ENCODE peak calls at places on chromosomes 2 and 18, in six cellular contexts. One of them, this sample, is unnamed.

GRCh38 chr2:119012345-119013301 is 70.6 kb downstream of the MARCO start:
- DNase-seq in ELF-1: no peak
- DNase-seq in germinal center: no peak
- DNase-seq in stimulated activated naive CD8-positive, alpha-beta T cell treated with anti-CD3 and anti-CD28 coated beads, Interleukin-15, Interleukin-2, amounts not matched to agents 100 U/mL and 50 U/mL, for 24 hours: no peak
- DNase-seq in activated T-helper 1 cell treated with Interleukin-2 at 50 U/mL for 16 hours: no peak
- DNase-seq in NCI-H1092: no peak
- DNase-seq in this sample: no peak

GRCh38 chr18:13136689-13137040 is 81.9 kb upstream of the LDLRAD4 start:
- DNase-seq in activated T-helper 1 cell treated with Interleukin-2 at 50 U/mL for 16 hours: no peak
- DNase-seq in ELF-1: peak; percentile 52
- DNase-seq in stimulated activated naive CD8-positive, alpha-beta T cell treated with anti-CD3 and anti-CD28 coated beads, Interleukin-15, Interleukin-2, amounts not matched to agents 100 U/mL and 50 U/mL, for 24 hours: peak; percentile 24
- DNase-seq in germinal center: peak; percentile 41
- DNase-seq in NCI-H1092: no peak
- DNase-seq in this sample: no peak

GRCh38 chr2:157989227-157989626 is 112.4 kb upstream of the UPP2 start:
- DNase-seq in activated T-helper 1 cell treated with Interleukin-2 at 50 U/mL for 16 hours: no peak
- DNase-seq in stimulated activated naive CD8-positive, alpha-beta T cell treated with anti-CD3 and anti-CD28 coated beads, Interleukin-15, Interleukin-2, amounts not matched to agents 100 U/mL and 50 U/mL, for 24 hours: no peak
- DNase-seq in ELF-1: no peak
- DNase-seq in germinal center: no peak
- DNase-seq in NCI-H1092: no peak
- DNase-seq in this sample: no peak

GRCh38 chr18:35289293-35290069 is 548 bp downstream of the ZSCAN30 start:
- DNase-seq in NCI-H1092: no peak
- DNase-seq in activated T-helper 1 cell treated with Interleukin-2 at 50 U/mL for 16 hours: no peak
- DNase-seq in stimulated activated naive CD8-positive, alpha-beta T cell treated with anti-CD3 and anti-CD28 coated beads, Interleukin-15, Interleukin-2, amounts not matched to agents 100 U/mL and 50 U/mL, for 24 hours: peak; percentile 41
- DNase-seq in ELF-1: no peak
- DNase-seq in germinal center: peak; percentile 44
- DNase-seq in this sample: no peak

GRCh38 chr2:231111987-231112386 is 12.9 kb downstream of the HTR2B start:
- DNase-seq in activated T-helper 1 cell treated with Interleukin-2 at 50 U/mL for 16 hours: no peak
- DNase-seq in NCI-H1092: no peak
- DNase-seq in germinal center: no peak
- DNase-seq in ELF-1: no peak
- DNase-seq in stimulated activated naive CD8-positive, alpha-beta T cell treated with anti-CD3 and anti-CD28 coated beads, Interleukin-15, Interleukin-2, amounts not matched to agents 100 U/mL and 50 U/mL, for 24 hours: no peak
- DNase-seq in this sample: no peak

GRCh38 chr2:40138327-40138726 is 313.6 kb downstream of the SLC8A1 start:
- DNase-seq in activated T-helper 1 cell treated with Interleukin-2 at 50 U/mL for 16 hours: no peak
- DNase-seq in NCI-H1092: no peak
- DNase-seq in stimulated activated naive CD8-positive, alpha-beta T cell treated with anti-CD3 and anti-CD28 coated beads, Interleukin-15, Interleukin-2, amounts not matched to agents 100 U/mL and 50 U/mL, for 24 hours: no peak
- DNase-seq in germinal center: no peak
- DNase-seq in ELF-1: no peak
- DNase-seq in this sample: no peak

GRCh38 chr18:75086494-75087034 is 122.4 kb downstream of the PTGR3 start:
- DNase-seq in ELF-1: no peak
- DNase-seq in NCI-H1092: no peak
- DNase-seq in germinal center: no peak
- DNase-seq in activated T-helper 1 cell treated with Interleukin-2 at 50 U/mL for 16 hours: no peak
- DNase-seq in stimulated activated naive CD8-positive, alpha-beta T cell treated with anti-CD3 and anti-CD28 coated beads, Interleukin-15, Interleukin-2, amounts not matched to agents 100 U/mL and 50 U/mL, for 24 hours: no peak
- DNase-seq in this sample: no peak

GRCh38 chr2:223700221-223700620 is 98.1 kb upstream of the SCG2 start:
- DNase-seq in stimulated activated naive CD8-positive, alpha-beta T cell treated with anti-CD3 and anti-CD28 coated beads, Interleukin-15, Interleukin-2, amounts not matched to agents 100 U/mL and 50 U/mL, for 24 hours: no peak
- DNase-seq in germinal center: no peak
- DNase-seq in NCI-H1092: no peak
- DNase-seq in ELF-1: no peak
- DNase-seq in activated T-helper 1 cell treated with Interleukin-2 at 50 U/mL for 16 hours: no peak
- DNase-seq in this sample: no peak

GRCh38 chr2:165610591-165611029 is 141.1 kb downstream of the CSRNP3 start:
- DNase-seq in activated T-helper 1 cell treated with Interleukin-2 at 50 U/mL for 16 hours: no peak
- DNase-seq in germinal center: no peak
- DNase-seq in ELF-1: no peak
- DNase-seq in NCI-H1092: no peak
- DNase-seq in stimulated activated naive CD8-positive, alpha-beta T cell treated with anti-CD3 and anti-CD28 coated beads, Interleukin-15, Interleukin-2, amounts not matched to agents 100 U/mL and 50 U/mL, for 24 hours: no peak
- DNase-seq in this sample: peak; percentile 18

GRCh38 chr2:18484625-18485024 is 75.8 kb downstream of the RDH14 start:
- DNase-seq in stimulated activated naive CD8-positive, alpha-beta T cell treated with anti-CD3 and anti-CD28 coated beads, Interleukin-15, Interleukin-2, amounts not matched to agents 100 U/mL and 50 U/mL, for 24 hours: no peak
- DNase-seq in activated T-helper 1 cell treated with Interleukin-2 at 50 U/mL for 16 hours: no peak
- DNase-seq in ELF-1: no peak
- DNase-seq in NCI-H1092: no peak
- DNase-seq in germinal center: no peak
- DNase-seq in this sample: no peak

This sample was measured in DND-41.